ENCODE peak calls at places on chromosome 11, in five cellular contexts. One of them, this sample, is unnamed.

GRCh38 chr11:69199583-69200295 is 44.0 kb downstream of the SMIM38 start:
- DNase-seq in stomach: no peak
- DNase-seq in A549: no peak
- DNase-seq in transverse colon: no peak
- DNase-seq in heart left ventricle: no peak
- DNase-seq in this sample: no peak

GRCh38 chr11:110100476-110101240 is 7.5 kb downstream of the ZC3H12C start:
- DNase-seq in transverse colon: no peak
- DNase-seq in A549: no peak
- DNase-seq in heart left ventricle: no peak
- DNase-seq in stomach: no peak
- DNase-seq in this sample: no peak

GRCh38 chr11:48020092-48020755 is 39.9 kb downstream of the PTPRJ start:
- DNase-seq in transverse colon: peak; percentile 41
- DNase-seq in stomach: peak; percentile 61
- DNase-seq in A549: no peak
- DNase-seq in heart left ventricle: no peak
- DNase-seq in this sample: no peak

GRCh38 chr11:8229299-8230177 is 34.1 kb downstream of the LMO1 start:
- DNase-seq in A549: no peak
- DNase-seq in heart left ventricle: peak; percentile 57
- DNase-seq in stomach: peak; percentile 73
- DNase-seq in transverse colon: peak; percentile 68
- DNase-seq in this sample: no peak

GRCh38 chr11:61627831-61628753 is 47.2 kb upstream of the SYT7 start:
- DNase-seq in A549: peak; percentile 65
- DNase-seq in stomach: peak; percentile 81
- DNase-seq in heart left ventricle: peak; percentile 81
- DNase-seq in transverse colon: peak; percentile 72
- DNase-seq in this sample: peak; percentile 67

GRCh38 chr11:65912840-65913239 is 6.0 kb downstream of the C11orf68 start:
- DNase-seq in transverse colon: no peak
- DNase-seq in heart left ventricle: no peak
- DNase-seq in stomach: no peak
- DNase-seq in A549: peak; percentile 55
- DNase-seq in this sample: no peak

GRCh38 chr11:74815966-74816365 is 67.3 kb downstream of the RNF169 start:
- DNase-seq in stomach: no peak
- DNase-seq in transverse colon: no peak
- DNase-seq in A549: no peak
- DNase-seq in heart left ventricle: no peak
- DNase-seq in this sample: no peak

GRCh38 chr11:2517016-2517385 is 72.2 kb downstream of the KCNQ1 start:
- DNase-seq in A549: no peak
- DNase-seq in stomach: no peak
- DNase-seq in heart left ventricle: peak; percentile 13
- DNase-seq in transverse colon: peak; percentile 4
- DNase-seq in this sample: peak; percentile 0

GRCh38 chr11:2926611-2927492 is 2.4 kb downstream of the PHLDA2 start:
- DNase-seq in A549: no peak
- DNase-seq in stomach: no peak
- DNase-seq in heart left ventricle: peak; percentile 26
- DNase-seq in transverse colon: peak; percentile 9
- DNase-seq in this sample: no peak

GRCh38 chr11:11211888-11212287 is 141.2 kb downstream of the CSNK2A3 start:
- DNase-seq in stomach: no peak
- DNase-seq in transverse colon: no peak
- DNase-seq in heart left ventricle: no peak
- DNase-seq in A549: no peak
- DNase-seq in this sample: no peak

GRCh38 chr11:81655351-81655750 is 1078.3 kb downstream of the FAM181B start:
- DNase-seq in A549: no peak
- DNase-seq in heart left ventricle: no peak
- DNase-seq in stomach: no peak
- DNase-seq in transverse colon: no peak
- DNase-seq in this sample: no peak

GRCh38 chr11:123561046-123561781 is 93.2 kb downstream of the SCN3B start:
- DNase-seq in heart left ventricle: peak; percentile 59
- DNase-seq in stomach: peak; percentile 49
- DNase-seq in transverse colon: no peak
- DNase-seq in A549: no peak
- DNase-seq in this sample: no peak

GRCh38 chr11:2302844-2303626 is 1.2 kb downstream of the TSPAN32 start:
- DNase-seq in stomach: peak; percentile 89
- DNase-seq in heart left ventricle: peak; percentile 91
- DNase-seq in A549: no peak
- DNase-seq in transverse colon: no peak
- DNase-seq in this sample: no peak

GRCh38 chr11:121036981-121037380 is 13.1 kb downstream of the TBCEL start:
- DNase-seq in transverse colon: no peak
- DNase-seq in stomach: no peak
- DNase-seq in heart left ventricle: no peak
- DNase-seq in A549: no peak
- DNase-seq in this sample: no peak

GRCh38 chr11:11432621-11433319 is 79.7 kb upstream of the CSNK2A3 start:
- DNase-seq in heart left ventricle: no peak
- DNase-seq in A549: no peak
- DNase-seq in stomach: no peak
- DNase-seq in transverse colon: no peak
- DNase-seq in this sample: no peak

GRCh38 chr11:34799848-34800247 is 116.3 kb downstream of the APIP start:
- DNase-seq in transverse colon: no peak
- DNase-seq in A549: no peak
- DNase-seq in heart left ventricle: no peak
- DNase-seq in stomach: no peak
- DNase-seq in this sample: no peak

GRCh38 chr11:61495801-61496601 is 12.5 kb upstream of the LRRC10B start:
- DNase-seq in A549: no peak
- DNase-seq in heart left ventricle: no peak
- DNase-seq in transverse colon: no peak
- DNase-seq in stomach: peak; percentile 60
- DNase-seq in this sample: peak; percentile 38

GRCh38 chr11:79412761-79413160 is 28.1 kb downstream of the TENM4 start:
- DNase-seq in stomach: no peak
- DNase-seq in heart left ventricle: no peak
- DNase-seq in A549: no peak
- DNase-seq in transverse colon: no peak
- DNase-seq in this sample: no peak

GRCh38 chr11:17631702-17632365 is 84.8 kb downstream of the OTOG start:
- DNase-seq in heart left ventricle: no peak
- DNase-seq in transverse colon: no peak
- DNase-seq in A549: no peak
- DNase-seq in stomach: no peak
- DNase-seq in this sample: no peak

GRCh38 chr11:111283945-111284481 is 14.3 kb upstream of the POU2AF3 start:
- DNase-seq in stomach: peak; percentile 67
- DNase-seq in A549: no peak
- DNase-seq in heart left ventricle: peak; percentile 39
- DNase-seq in transverse colon: peak; percentile 84
- DNase-seq in this sample: peak; percentile 57

GRCh38 chr11:11909727-11910126 is 68.0 kb downstream of the USP47 start:
- DNase-seq in transverse colon: no peak
- DNase-seq in A549: no peak
- DNase-seq in stomach: no peak
- DNase-seq in heart left ventricle: no peak
- DNase-seq in this sample: no peak

GRCh38 chr11:107791343-107792048 is 67.1 kb downstream of the SLC35F2 start:
- DNase-seq in transverse colon: no peak
- DNase-seq in stomach: no peak
- DNase-seq in heart left ventricle: no peak
- DNase-seq in A549: no peak
- DNase-seq in this sample: peak; percentile 14

GRCh38 chr11:15770798-15771414 is 585.4 kb downstream of the SOX6 start:
- DNase-seq in stomach: peak; percentile 37
- DNase-seq in transverse colon: peak; percentile 40
- DNase-seq in A549: peak; percentile 36
- DNase-seq in heart left ventricle: peak; percentile 39
- DNase-seq in this sample: no peak

GRCh38 chr11:76237041-76237649 is 30.8 kb upstream of the WNT11 start:
- DNase-seq in A549: no peak
- DNase-seq in stomach: no peak
- DNase-seq in transverse colon: no peak
- DNase-seq in heart left ventricle: no peak
- DNase-seq in this sample: no peak

GRCh38 chr11:5348516-5349194 is 2.7 kb upstream of the OR51B6 start:
- DNase-seq in heart left ventricle: no peak
- DNase-seq in transverse colon: no peak
- DNase-seq in A549: no peak
- DNase-seq in stomach: no peak
- DNase-seq in this sample: no peak

GRCh38 chr11:68040121-68040956 is 1.5 kb downstream of the TCIRG1 start:
- DNase-seq in stomach: peak; percentile 75
- DNase-seq in A549: peak; percentile 64
- DNase-seq in heart left ventricle: peak; percentile 75
- DNase-seq in transverse colon: peak; percentile 68
- DNase-seq in this sample: no peak
- TF ChIP-seq POLR2A in stomach: no peak
- TF ChIP-seq POLR2A in A549: no peak
- TF ChIP-seq POLR2A in heart left ventricle: no peak
- TF ChIP-seq POLR2A in transverse colon: peak; percentile 51
- TF ChIP-seq POLR2A in this sample: no peak

GRCh38 chr11:64801591-64802369 is 1.2 kb downstream of the MAP4K2 start:
- DNase-seq in A549: no peak
- DNase-seq in transverse colon: no peak
- DNase-seq in stomach: no peak
- DNase-seq in heart left ventricle: no peak
- DNase-seq in this sample: no peak
- TF ChIP-seq POLR2A in A549: no peak
- TF ChIP-seq POLR2A in transverse colon: no peak
- TF ChIP-seq POLR2A in stomach: no peak
- TF ChIP-seq POLR2A in heart left ventricle: no peak
- TF ChIP-seq POLR2A in this sample: no peak

GRCh38 chr11:9568854-9569587 is 4.4 kb upstream of the WEE1 start:
- DNase-seq in transverse colon: peak; percentile 86
- DNase-seq in stomach: peak; percentile 83
- DNase-seq in heart left ventricle: peak; percentile 45
- DNase-seq in A549: peak; percentile 90
- DNase-seq in this sample: peak; percentile 50
- TF ChIP-seq POLR2A in transverse colon: peak; percentile 63
- TF ChIP-seq POLR2A in stomach: no peak
- TF ChIP-seq POLR2A in heart left ventricle: no peak
- TF ChIP-seq POLR2A in A549: no peak
- TF ChIP-seq POLR2A in this sample: peak; percentile 53

GRCh38 chr11:828501-829115 is 889 bp downstream of the CRACR2B start:
- DNase-seq in A549: no peak
- DNase-seq in stomach: no peak
- DNase-seq in transverse colon: no peak
- DNase-seq in heart left ventricle: no peak
- DNase-seq in this sample: no peak

GRCh38 chr11:830295-831131 is 2.2 kb upstream of the CD151 start:
- DNase-seq in transverse colon: peak; percentile 84
- DNase-seq in stomach: peak; percentile 72
- DNase-seq in A549: no peak
- DNase-seq in heart left ventricle: peak; percentile 85
- DNase-seq in this sample: no peak

GRCh38 chr11:831132-831864 is 1.5 kb upstream of the CD151 start:
- DNase-seq in A549: no peak
- DNase-seq in stomach: no peak
- DNase-seq in transverse colon: no peak
- DNase-seq in heart left ventricle: no peak
- DNase-seq in this sample: peak; percentile 52

GRCh38 chr11:829116-829945 is 1.6 kb downstream of the CRACR2B start:
- DNase-seq in stomach: peak; percentile 64
- DNase-seq in A549: no peak
- DNase-seq in transverse colon: peak; percentile 58
- DNase-seq in heart left ventricle: peak; percentile 67
- DNase-seq in this sample: peak; percentile 35

DNA sequence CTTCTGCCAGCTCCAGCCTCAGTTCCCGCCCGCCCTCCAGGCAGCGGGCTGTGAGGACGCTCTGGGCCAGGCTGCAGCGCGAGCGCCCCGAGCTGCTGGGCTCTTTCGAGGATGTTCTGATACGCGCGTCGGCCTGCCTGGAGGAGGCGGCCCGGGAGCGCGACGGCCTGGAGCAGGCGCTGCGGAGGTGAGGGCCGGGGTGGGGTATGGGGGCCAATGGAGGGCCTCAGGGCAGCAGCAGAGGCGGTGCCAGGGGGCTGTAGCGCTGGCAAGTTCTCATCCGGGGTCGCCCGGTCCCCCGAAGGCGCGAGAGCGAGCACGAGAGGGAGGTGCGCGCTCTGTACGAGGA is 2.2 kb downstream of the CRACR2B start:
- DNase-seq in stomach: no peak
- DNase-seq in transverse colon: no peak
- DNase-seq in heart left ventricle: no peak
- DNase-seq in A549: no peak
- DNase-seq in this sample: no peak
- TF ChIP-seq POLR2A in stomach: no peak
- TF ChIP-seq POLR2A in transverse colon: no peak
- TF ChIP-seq POLR2A in heart left ventricle: no peak
- TF ChIP-seq POLR2A in A549: no peak
- TF ChIP-seq POLR2A in this sample: peak; percentile 52

DNA sequence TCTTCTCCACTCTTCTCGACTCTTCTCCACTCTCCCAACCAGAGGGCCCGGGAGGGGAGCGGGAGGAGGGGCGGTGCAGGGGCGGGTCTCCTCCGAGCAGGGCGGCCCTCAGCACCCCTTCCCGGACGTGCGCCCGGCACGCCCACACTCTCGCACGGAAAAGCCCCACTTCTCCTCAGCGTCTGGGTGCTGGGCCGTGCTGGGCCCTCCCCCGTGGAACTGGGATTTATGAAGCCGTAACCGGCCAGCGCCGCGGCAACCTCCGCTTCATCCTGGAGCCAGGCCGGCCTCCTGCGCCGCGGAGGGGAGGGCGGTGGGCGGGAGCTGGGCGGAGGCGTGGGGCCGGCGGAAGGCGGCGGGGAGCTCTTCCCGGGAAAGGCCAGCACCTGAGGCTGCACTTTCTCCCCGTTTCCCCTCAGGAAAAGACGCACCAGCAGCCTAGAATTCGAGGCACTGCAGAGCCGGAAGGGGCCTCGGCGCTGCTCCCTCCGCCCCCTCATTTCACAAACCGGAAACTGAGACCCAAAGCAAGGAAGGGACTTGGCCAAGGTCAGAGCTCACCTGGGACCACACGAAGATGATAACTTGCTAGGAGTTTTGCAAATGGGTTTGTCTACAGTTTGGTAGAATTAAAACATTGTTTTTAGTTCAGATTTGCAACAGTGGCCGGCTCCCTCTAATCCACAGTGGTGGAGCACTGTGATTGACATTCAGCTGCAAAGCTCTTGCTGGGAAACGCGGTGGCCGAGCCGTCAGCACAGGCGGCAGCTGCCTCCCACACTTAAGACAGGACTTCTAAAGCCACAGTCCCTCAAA is 31.6 kb upstream of the JAM3 start:
- DNase-seq in stomach: peak; percentile 65
- DNase-seq in A549: peak; percentile 15
- DNase-seq in transverse colon: peak; percentile 72
- DNase-seq in heart left ventricle: peak; percentile 81
- DNase-seq in this sample: no peak
- TF ChIP-seq POLR2A in stomach: no peak
- TF ChIP-seq POLR2A in A549: peak; percentile 22
- TF ChIP-seq POLR2A in transverse colon: peak; percentile 19
- TF ChIP-seq POLR2A in heart left ventricle: no peak
- TF ChIP-seq POLR2A in this sample: no peak